ENCODE peak calls at places on chromosome 9, in eight cellular contexts. P is endothelial cell, Q is heart left ventricle, H is ureter, T is osteocyte, L is ACHN, K is ecto neural progenitor cell, M is T-helper 2 cell. A is an unnamed sample.

GRCh38 chr9:81680006-81680405 is 9.3 kb downstream of the TLE1 start:
- DNase-seq in P (no peak), Q (no peak), H (no peak), T (no peak), L (no peak), K (no peak), M (no peak), A (no peak)

GRCh38 chr9:19154135-19154612 is 26.9 kb upstream of the PLIN2 start:
- DNase-seq in P (no peak), Q (peak), H (no peak), T (no peak), L (no peak), K (no peak), M (no peak), A (no peak)

GRCh38 chr9:18360005-18360404 is 113.9 kb upstream of the ADAMTSL1 start:
- DNase-seq in P (no peak), Q (no peak), H (no peak), T (no peak), L (no peak), K (no peak), M (no peak), A (no peak)

GRCh38 chr9:122226758-122227575 is 1.8 kb downstream of the LHX6 start:
- DNase-seq in P (no peak), Q (no peak), H (no peak), T (peak), L (no peak), K (peak), M (no peak), A (no peak)

GRCh38 chr9:115941561-115942315 is 211.9 kb upstream of the PAPPA start:
- DNase-seq in P (no peak), Q (no peak), H (no peak), T (no peak), L (no peak), K (no peak), M (no peak), A (no peak)

GRCh38 chr9:16000826-16001225 is 448.0 kb downstream of the CCDC171 start:
- DNase-seq in P (no peak), Q (no peak), H (no peak), T (no peak), L (no peak), K (no peak), M (no peak), A (no peak)

GRCh38 chr9:98191210-98191609 is 1.2 kb downstream of the CORO2A start:
- DNase-seq in P (no peak), Q (no peak), H (no peak), T (no peak), L (no peak), K (no peak), M (no peak), A (no peak)

GRCh38 chr9:33455952-33456351 is 8.6 kb upstream of the AQP3 start:
- DNase-seq in P (no peak), Q (no peak), H (no peak), T (no peak), L (no peak), K (no peak), M (no peak), A (no peak)

GRCh38 chr9:104300125-104300524 is 203.9 kb upstream of the OR13F1 start:
- DNase-seq in P (no peak), Q (no peak), H (no peak), T (no peak), L (no peak), K (no peak), M (no peak), A (no peak)

GRCh38 chr9:91245432-91246313 is 116.0 kb downstream of the AUH start:
- DNase-seq in P (no peak), Q (no peak), H (no peak), T (no peak), L (no peak), K (no peak), M (no peak), A (no peak)